ENCODE peak calls at places on chromosome 12, in six cellular contexts. One of them, this sample, is unnamed.

GRCh38 chr12:57545809-57546437 is 1.1 kb downstream of the DCTN2 start:
- DNase-seq in mucosa of descending colon: no peak
- DNase-seq in WERI-Rb-1: no peak
- DNase-seq in CD8-positive, alpha-beta memory T cell: peak; percentile 35
- DNase-seq in pancreas: no peak
- DNase-seq in cardiac muscle cell: no peak
- DNase-seq in this sample: no peak

GRCh38 chr12:51847830-51848727 is at the start of gene FIGNL2:
- DNase-seq in CD8-positive, alpha-beta memory T cell: no peak
- DNase-seq in pancreas: peak; percentile 80
- DNase-seq in mucosa of descending colon: no peak
- DNase-seq in cardiac muscle cell: peak; percentile 27
- DNase-seq in WERI-Rb-1: peak; percentile 63
- DNase-seq in this sample: no peak

GRCh38 chr12:52945389-52946232 is 3.3 kb upstream of the KRT18 start:
- DNase-seq in CD8-positive, alpha-beta memory T cell: no peak
- DNase-seq in WERI-Rb-1: no peak
- DNase-seq in pancreas: no peak
- DNase-seq in cardiac muscle cell: peak; percentile 85
- DNase-seq in mucosa of descending colon: no peak
- DNase-seq in this sample: no peak

GRCh38 chr12:122200541-122201175 is 2.9 kb upstream of the B3GNT4 start:
- DNase-seq in CD8-positive, alpha-beta memory T cell: no peak
- DNase-seq in mucosa of descending colon: no peak
- DNase-seq in WERI-Rb-1: peak; percentile 21
- DNase-seq in cardiac muscle cell: no peak
- DNase-seq in pancreas: peak; percentile 57
- DNase-seq in this sample: no peak

GRCh38 chr12:11855993-11856374 is 206.5 kb downstream of the ETV6 start:
- DNase-seq in mucosa of descending colon: no peak
- DNase-seq in pancreas: no peak
- DNase-seq in cardiac muscle cell: no peak
- DNase-seq in CD8-positive, alpha-beta memory T cell: no peak
- DNase-seq in WERI-Rb-1: no peak
- DNase-seq in this sample: no peak

GRCh38 chr12:6292606-6293005 is 17.9 kb upstream of the PLEKHG6 start:
- DNase-seq in pancreas: no peak
- DNase-seq in WERI-Rb-1: no peak
- DNase-seq in CD8-positive, alpha-beta memory T cell: no peak
- DNase-seq in cardiac muscle cell: peak; percentile 76
- DNase-seq in mucosa of descending colon: no peak
- DNase-seq in this sample: no peak

GRCh38 chr12:49515266-49515665 is 23.6 kb upstream of the KCNH3 start:
- DNase-seq in WERI-Rb-1: no peak
- DNase-seq in mucosa of descending colon: no peak
- DNase-seq in cardiac muscle cell: peak; percentile 74
- DNase-seq in CD8-positive, alpha-beta memory T cell: no peak
- DNase-seq in pancreas: no peak
- DNase-seq in this sample: no peak

GRCh38 chr12:124567035-124567672 is at the start of gene NCOR2:
- DNase-seq in CD8-positive, alpha-beta memory T cell: peak; percentile 75
- DNase-seq in pancreas: no peak
- DNase-seq in mucosa of descending colon: peak; percentile 71
- DNase-seq in cardiac muscle cell: no peak
- DNase-seq in WERI-Rb-1: peak; percentile 50
- DNase-seq in this sample: peak; percentile 51

GRCh38 chr12:79367016-79367575 is 323.7 kb downstream of the PAWR start:
- DNase-seq in mucosa of descending colon: no peak
- DNase-seq in pancreas: no peak
- DNase-seq in WERI-Rb-1: no peak
- DNase-seq in cardiac muscle cell: no peak
- DNase-seq in CD8-positive, alpha-beta memory T cell: no peak
- DNase-seq in this sample: no peak

GRCh38 chr12:63276537-63277365 is 125.8 kb upstream of the AVPR1A start:
- DNase-seq in pancreas: no peak
- DNase-seq in CD8-positive, alpha-beta memory T cell: no peak
- DNase-seq in WERI-Rb-1: peak; percentile 69
- DNase-seq in cardiac muscle cell: peak; percentile 15
- DNase-seq in mucosa of descending colon: no peak
- DNase-seq in this sample: no peak

GRCh38 chr12:112007945-112008344 is 5.0 kb downstream of the TMEM116 start:
- DNase-seq in mucosa of descending colon: no peak
- DNase-seq in CD8-positive, alpha-beta memory T cell: no peak
- DNase-seq in pancreas: no peak
- DNase-seq in WERI-Rb-1: no peak
- DNase-seq in cardiac muscle cell: no peak
- DNase-seq in this sample: no peak

GRCh38 chr12:54039417-54040147 is 6.7 kb downstream of the HOXC5 start:
- DNase-seq in CD8-positive, alpha-beta memory T cell: no peak
- DNase-seq in WERI-Rb-1: no peak
- DNase-seq in pancreas: no peak
- DNase-seq in mucosa of descending colon: no peak
- DNase-seq in cardiac muscle cell: no peak
- DNase-seq in this sample: no peak

GRCh38 chr12:80195143-80195726 is 95.9 kb downstream of the OTOGL start:
- DNase-seq in cardiac muscle cell: peak; percentile 74
- DNase-seq in pancreas: no peak
- DNase-seq in CD8-positive, alpha-beta memory T cell: no peak
- DNase-seq in WERI-Rb-1: peak; percentile 54
- DNase-seq in mucosa of descending colon: no peak
- DNase-seq in this sample: no peak

GRCh38 chr12:3483089-3483488 is 7.9 kb upstream of the PRMT8 start:
- DNase-seq in pancreas: no peak
- DNase-seq in WERI-Rb-1: no peak
- DNase-seq in CD8-positive, alpha-beta memory T cell: no peak
- DNase-seq in mucosa of descending colon: no peak
- DNase-seq in cardiac muscle cell: no peak
- DNase-seq in this sample: no peak

GRCh38 chr12:52139579-52140062 is 52.2 kb downstream of the KRT80 start:
- DNase-seq in CD8-positive, alpha-beta memory T cell: peak; percentile 49
- DNase-seq in pancreas: no peak
- DNase-seq in mucosa of descending colon: no peak
- DNase-seq in WERI-Rb-1: peak; percentile 58
- DNase-seq in cardiac muscle cell: no peak
- DNase-seq in this sample: no peak

GRCh38 chr12:96356831-96357230 is 43.4 kb downstream of the CDK17 start:
- DNase-seq in pancreas: no peak
- DNase-seq in mucosa of descending colon: no peak
- DNase-seq in WERI-Rb-1: no peak
- DNase-seq in cardiac muscle cell: no peak
- DNase-seq in CD8-positive, alpha-beta memory T cell: no peak
- DNase-seq in this sample: no peak

GRCh38 chr12:46516933-46517578 is 144.5 kb upstream of the SLC38A2 start:
- DNase-seq in cardiac muscle cell: no peak
- DNase-seq in WERI-Rb-1: no peak
- DNase-seq in CD8-positive, alpha-beta memory T cell: no peak
- DNase-seq in pancreas: no peak
- DNase-seq in mucosa of descending colon: no peak
- DNase-seq in this sample: no peak

GRCh38 chr12:64178122-64178521 is 44.0 kb downstream of the KICS2 start:
- DNase-seq in CD8-positive, alpha-beta memory T cell: no peak
- DNase-seq in mucosa of descending colon: no peak
- DNase-seq in cardiac muscle cell: peak; percentile 86
- DNase-seq in pancreas: no peak
- DNase-seq in WERI-Rb-1: no peak
- DNase-seq in this sample: no peak

GRCh38 chr12:8890313-8891084 is 23.8 kb upstream of the PHC1 start:
- DNase-seq in WERI-Rb-1: peak; percentile 39
- DNase-seq in cardiac muscle cell: peak; percentile 68
- DNase-seq in pancreas: no peak
- DNase-seq in CD8-positive, alpha-beta memory T cell: peak; percentile 68
- DNase-seq in mucosa of descending colon: no peak
- DNase-seq in this sample: peak; percentile 20

GRCh38 chr12:133083345-133083744 is 2.6 kb downstream of the ZNF140 start:
- DNase-seq in CD8-positive, alpha-beta memory T cell: no peak
- DNase-seq in WERI-Rb-1: no peak
- DNase-seq in mucosa of descending colon: no peak
- DNase-seq in cardiac muscle cell: no peak
- DNase-seq in pancreas: no peak
- DNase-seq in this sample: no peak
- H3K9me3 ChIP-seq in CD8-positive, alpha-beta memory T cell: peaks cover 56% of the 10 kb centered on the region
- H3K9me3 ChIP-seq in WERI-Rb-1: peaks cover 23% of the 10 kb centered on the region
- H3K9me3 ChIP-seq in mucosa of descending colon: peaks cover 81% of the 10 kb centered on the region
- H3K9me3 ChIP-seq in cardiac muscle cell: no peaks in the 10 kb centered on the region
- H3K9me3 ChIP-seq in pancreas: peaks cover under 1% of the 10 kb centered on the region
- H3K9me3 ChIP-seq in this sample: peaks cover 39% of the 10 kb centered on the region

GRCh38 chr12:83470749-83471148 is 784.0 kb downstream of the TMTC2 start:
- DNase-seq in CD8-positive, alpha-beta memory T cell: no peak
- DNase-seq in cardiac muscle cell: no peak
- DNase-seq in WERI-Rb-1: no peak
- DNase-seq in pancreas: no peak
- DNase-seq in mucosa of descending colon: no peak
- DNase-seq in this sample: no peak
- H3K9me3 ChIP-seq in CD8-positive, alpha-beta memory T cell: no peaks in the 10 kb centered on the region
- H3K9me3 ChIP-seq in cardiac muscle cell: no peaks in the 10 kb centered on the region
- H3K9me3 ChIP-seq in WERI-Rb-1: no peaks in the 10 kb centered on the region
- H3K9me3 ChIP-seq in pancreas: no peaks in the 10 kb centered on the region
- H3K9me3 ChIP-seq in mucosa of descending colon: no peaks in the 10 kb centered on the region
- H3K9me3 ChIP-seq in this sample: no peaks in the 10 kb centered on the region

DNA sequence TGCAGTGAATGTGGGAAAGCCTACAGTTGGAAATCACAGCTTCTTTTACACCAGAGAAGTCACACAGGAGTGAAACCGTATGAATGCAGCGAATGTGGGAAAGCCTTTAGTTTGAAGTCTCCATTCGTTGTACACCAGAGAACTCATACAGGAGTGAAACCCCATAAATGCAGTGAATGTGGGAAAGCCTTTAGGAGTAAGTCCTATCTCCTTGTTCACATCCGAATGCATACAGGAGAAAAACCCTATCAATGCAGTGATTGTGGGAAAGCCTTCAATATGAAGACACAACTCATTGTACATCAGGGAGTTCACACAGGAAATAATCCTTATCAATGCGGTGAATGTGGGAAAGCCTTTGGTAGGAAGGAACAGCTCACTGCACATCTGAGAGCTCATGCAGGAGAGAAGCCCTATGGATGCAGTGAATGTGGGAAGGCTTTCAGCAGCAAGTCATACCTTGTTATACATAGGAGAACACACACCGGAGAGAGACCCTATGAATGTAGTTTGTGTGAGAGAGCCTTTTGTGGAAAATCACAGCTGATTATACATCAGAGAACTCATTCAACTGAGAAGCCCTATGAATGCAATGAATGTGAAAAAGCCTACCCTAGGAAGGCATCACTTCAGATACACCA is 24.6 kb downstream of the ZNF26 start:
- DNase-seq in WERI-Rb-1: no peak
- DNase-seq in CD8-positive, alpha-beta memory T cell: no peak
- DNase-seq in pancreas: no peak
- DNase-seq in mucosa of descending colon: no peak
- DNase-seq in cardiac muscle cell: no peak
- DNase-seq in this sample: no peak
- H3K9me3 ChIP-seq in WERI-Rb-1: peaks cover 6% of the 10 kb centered on the region
- H3K9me3 ChIP-seq in CD8-positive, alpha-beta memory T cell: peaks cover 72% of the 10 kb centered on the region
- H3K9me3 ChIP-seq in pancreas: no peaks in the 10 kb centered on the region
- H3K9me3 ChIP-seq in mucosa of descending colon: peaks cover 100% of the 10 kb centered on the region
- H3K9me3 ChIP-seq in cardiac muscle cell: peaks cover 3% of the 10 kb centered on the region
- H3K9me3 ChIP-seq in this sample: peaks cover 76% of the 10 kb centered on the region

GRCh38 chr12:19704966-19705365 is 265.7 kb downstream of the AEBP2 start:
- DNase-seq in CD8-positive, alpha-beta memory T cell: no peak
- DNase-seq in pancreas: no peak
- DNase-seq in mucosa of descending colon: no peak
- DNase-seq in WERI-Rb-1: no peak
- DNase-seq in cardiac muscle cell: no peak
- DNase-seq in this sample: no peak
- H3K9me3 ChIP-seq in CD8-positive, alpha-beta memory T cell: no peaks in the 10 kb centered on the region
- H3K9me3 ChIP-seq in pancreas: no peaks in the 10 kb centered on the region
- H3K9me3 ChIP-seq in mucosa of descending colon: peaks cover 10% of the 10 kb centered on the region
- H3K9me3 ChIP-seq in WERI-Rb-1: no peaks in the 10 kb centered on the region
- H3K9me3 ChIP-seq in cardiac muscle cell: no peaks in the 10 kb centered on the region
- H3K9me3 ChIP-seq in this sample: peaks cover 3% of the 10 kb centered on the region

This sample was measured in T-helper 17 cell.